ENCODE peak calls at places on chromosomes 1 and 21, in five cellular contexts. One of them, this sample, is unnamed.

GRCh38 chr1:215891673-215892072 is 324.6 kb downstream of the KCTD3 start:
- DNase-seq in colonic mucosa: no peak
- DNase-seq in hepatocyte: no peak
- DNase-seq in heart right ventricle: no peak
- DNase-seq in PC-3: no peak
- DNase-seq in this sample: no peak

GRCh38 chr1:241627453-241628329 is 12.5 kb downstream of the CHML start:
- DNase-seq in colonic mucosa: peak; percentile 56
- DNase-seq in hepatocyte: peak; percentile 67
- DNase-seq in heart right ventricle: no peak
- DNase-seq in PC-3: peak; percentile 97
- DNase-seq in this sample: no peak

GRCh38 chr1:30743584-30744059 is 14.0 kb downstream of the LAPTM5 start:
- DNase-seq in colonic mucosa: no peak
- DNase-seq in hepatocyte: no peak
- DNase-seq in heart right ventricle: no peak
- DNase-seq in PC-3: no peak
- DNase-seq in this sample: no peak

GRCh38 chr21:45383615-45384201 is 21.3 kb upstream of the COL18A1 start:
- DNase-seq in colonic mucosa: no peak
- DNase-seq in hepatocyte: no peak
- DNase-seq in heart right ventricle: no peak
- DNase-seq in PC-3: no peak
- DNase-seq in this sample: peak; percentile 76

GRCh38 chr1:44894591-44894990 is 51.5 kb upstream of the PTCH2 start:
- DNase-seq in colonic mucosa: no peak
- DNase-seq in hepatocyte: no peak
- DNase-seq in heart right ventricle: no peak
- DNase-seq in PC-3: peak; percentile 63
- DNase-seq in this sample: no peak

GRCh38 chr1:42996384-42996991 is 37.8 kb upstream of the SLC2A1 start:
- DNase-seq in colonic mucosa: no peak
- DNase-seq in hepatocyte: no peak
- DNase-seq in heart right ventricle: no peak
- DNase-seq in PC-3: no peak
- DNase-seq in this sample: no peak

GRCh38 chr1:161792740-161793139 is 26.6 kb downstream of the ATF6 start:
- DNase-seq in colonic mucosa: no peak
- DNase-seq in hepatocyte: peak; percentile 62
- DNase-seq in heart right ventricle: peak; percentile 11
- DNase-seq in PC-3: peak; percentile 95
- DNase-seq in this sample: no peak

GRCh38 chr1:110765640-110766335 is 91.0 kb upstream of the KCNA3 start:
- DNase-seq in colonic mucosa: peak; percentile 20
- DNase-seq in hepatocyte: peak; percentile 65
- DNase-seq in heart right ventricle: peak; percentile 42
- DNase-seq in PC-3: peak; percentile 56
- DNase-seq in this sample: no peak

GRCh38 chr1:52404116-52404974 is at the start of the genes ORC1 and PRPF38A:
- DNase-seq in colonic mucosa: peak; percentile 98
- DNase-seq in hepatocyte: peak; percentile 100
- DNase-seq in heart right ventricle: peak; percentile 98
- DNase-seq in PC-3: peak; percentile 97
- DNase-seq in this sample: peak; percentile 97
- TF ChIP-seq CTCF in colonic mucosa: peak; percentile 31
- TF ChIP-seq CTCF in hepatocyte: peak; percentile 55
- TF ChIP-seq CTCF in heart right ventricle: no peak
- TF ChIP-seq CTCF in PC-3: peak; percentile 57
- TF ChIP-seq CTCF in this sample: peak; percentile 34

GRCh38 chr1:4689941-4690635 is 35.7 kb downstream of the AJAP1 start:
- DNase-seq in colonic mucosa: no peak
- DNase-seq in hepatocyte: no peak
- DNase-seq in heart right ventricle: no peak
- DNase-seq in PC-3: no peak
- DNase-seq in this sample: no peak
- H3K27ac ChIP-seq in colonic mucosa: no peak overlapping the region
- H3K27ac ChIP-seq in hepatocyte: no peak overlapping the region
- H3K27ac ChIP-seq in heart right ventricle: no peak overlapping the region
- H3K27ac ChIP-seq in PC-3: no peak overlapping the region
- H3K27ac ChIP-seq in this sample: no peak overlapping the region

DNA sequence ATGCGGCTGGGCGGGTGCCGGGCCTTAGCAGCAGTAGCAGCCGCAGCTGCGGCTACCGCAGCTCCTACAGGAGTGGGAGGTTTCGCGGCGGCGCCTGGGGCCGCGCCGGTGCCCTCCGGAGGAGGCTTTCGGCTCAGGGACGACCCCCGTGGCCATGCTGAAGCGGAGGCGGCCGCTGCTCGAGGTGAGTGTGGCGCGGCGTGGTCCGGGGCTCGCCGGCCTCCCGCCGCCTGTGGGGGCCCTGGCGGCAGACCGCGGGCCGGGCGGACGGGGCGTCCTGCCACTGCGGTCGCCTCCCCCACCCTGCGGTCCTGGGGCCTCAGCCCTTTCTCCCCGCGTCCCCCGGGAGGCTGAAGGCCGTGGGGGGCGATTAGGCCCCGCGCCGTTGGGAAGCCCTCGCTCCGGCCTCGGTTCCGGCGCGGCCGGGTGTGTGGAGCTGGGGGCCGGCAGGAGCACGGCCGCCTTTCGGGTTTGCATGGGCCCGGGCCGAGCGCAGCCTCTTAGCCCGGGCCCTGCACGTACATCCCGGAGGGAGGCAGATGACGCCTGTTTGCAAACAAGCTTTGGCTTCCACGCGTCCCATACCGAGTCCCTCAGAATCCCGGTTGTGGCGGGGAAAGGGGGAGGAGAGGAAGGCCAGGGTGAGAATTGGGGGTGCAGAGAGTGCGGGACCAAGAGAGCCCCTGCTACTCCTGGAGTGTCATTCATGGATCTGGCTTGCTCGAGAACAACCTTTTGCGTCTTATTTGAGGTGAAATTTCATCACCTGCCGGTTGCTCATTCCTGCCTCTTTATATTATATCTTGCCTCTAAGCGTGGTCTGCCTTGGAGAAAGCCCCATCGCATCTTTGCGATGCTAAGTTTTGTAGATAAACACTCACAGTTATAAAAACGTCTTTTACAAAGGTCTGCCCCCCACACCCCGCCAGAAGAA is 598 bp downstream of the ZFYVE9 start:
- DNase-seq in colonic mucosa: peak; percentile 46
- DNase-seq in hepatocyte: peak; percentile 64
- DNase-seq in heart right ventricle: peak; percentile 41
- DNase-seq in PC-3: peak; percentile 56
- DNase-seq in this sample: peak; percentile 83
- TF ChIP-seq CTCF in colonic mucosa: no peak
- TF ChIP-seq CTCF in hepatocyte: no peak
- TF ChIP-seq CTCF in heart right ventricle: no peak
- TF ChIP-seq CTCF in PC-3: peak; percentile 1
- TF ChIP-seq CTCF in this sample: no peak

GRCh38 chr1:8020032-8020431 is 6.1 kb downstream of the ERRFI1 start:
- DNase-seq in colonic mucosa: peak; percentile 52
- DNase-seq in hepatocyte: peak; percentile 71
- DNase-seq in heart right ventricle: no peak
- DNase-seq in PC-3: peak; percentile 92
- DNase-seq in this sample: no peak
- H3K27ac ChIP-seq in colonic mucosa: no peak overlapping the region
- H3K27ac ChIP-seq in hepatocyte: peak overlapping the region; percentile 57
- H3K27ac ChIP-seq in heart right ventricle: no peak overlapping the region
- H3K27ac ChIP-seq in PC-3: peak overlapping the region; percentile 38
- H3K27ac ChIP-seq in this sample: peak overlapping the region; percentile 20

GRCh38 chr1:118826669-118827068 is 161.5 kb downstream of the TBX15 start:
- DNase-seq in colonic mucosa: no peak
- DNase-seq in hepatocyte: no peak
- DNase-seq in heart right ventricle: no peak
- DNase-seq in PC-3: peak; percentile 68
- DNase-seq in this sample: no peak
- TF ChIP-seq CTCF in colonic mucosa: no peak
- TF ChIP-seq CTCF in hepatocyte: no peak
- TF ChIP-seq CTCF in heart right ventricle: no peak
- TF ChIP-seq CTCF in PC-3: peak; percentile 56
- TF ChIP-seq CTCF in this sample: no peak

DNA sequence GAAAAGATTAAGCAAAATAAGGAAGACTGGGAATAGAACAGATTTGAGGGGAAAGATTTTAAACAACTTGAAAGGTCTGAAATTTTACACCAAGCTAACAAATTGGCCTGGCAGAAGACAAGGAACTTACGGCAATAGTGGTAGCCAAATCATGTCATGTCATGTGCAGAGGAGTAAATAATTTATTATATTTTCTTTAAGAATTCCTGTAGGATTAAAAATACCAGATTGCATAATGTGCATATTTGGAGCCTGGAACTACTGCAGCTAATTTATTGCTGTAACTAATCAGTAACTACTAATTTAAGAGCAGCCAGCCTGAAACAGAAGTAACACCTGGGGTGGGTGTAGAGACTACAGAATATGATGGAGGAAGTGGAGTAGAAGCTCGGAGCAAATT is 334.3 kb downstream of the TGFB2 start:
- DNase-seq in colonic mucosa: no peak
- DNase-seq in hepatocyte: no peak
- DNase-seq in heart right ventricle: no peak
- DNase-seq in PC-3: no peak
- DNase-seq in this sample: no peak
- H3K27ac ChIP-seq in colonic mucosa: no peak overlapping the region
- H3K27ac ChIP-seq in hepatocyte: no peak overlapping the region
- H3K27ac ChIP-seq in heart right ventricle: no peak overlapping the region
- H3K27ac ChIP-seq in PC-3: no peak overlapping the region
- H3K27ac ChIP-seq in this sample: no peak overlapping the region

DNA sequence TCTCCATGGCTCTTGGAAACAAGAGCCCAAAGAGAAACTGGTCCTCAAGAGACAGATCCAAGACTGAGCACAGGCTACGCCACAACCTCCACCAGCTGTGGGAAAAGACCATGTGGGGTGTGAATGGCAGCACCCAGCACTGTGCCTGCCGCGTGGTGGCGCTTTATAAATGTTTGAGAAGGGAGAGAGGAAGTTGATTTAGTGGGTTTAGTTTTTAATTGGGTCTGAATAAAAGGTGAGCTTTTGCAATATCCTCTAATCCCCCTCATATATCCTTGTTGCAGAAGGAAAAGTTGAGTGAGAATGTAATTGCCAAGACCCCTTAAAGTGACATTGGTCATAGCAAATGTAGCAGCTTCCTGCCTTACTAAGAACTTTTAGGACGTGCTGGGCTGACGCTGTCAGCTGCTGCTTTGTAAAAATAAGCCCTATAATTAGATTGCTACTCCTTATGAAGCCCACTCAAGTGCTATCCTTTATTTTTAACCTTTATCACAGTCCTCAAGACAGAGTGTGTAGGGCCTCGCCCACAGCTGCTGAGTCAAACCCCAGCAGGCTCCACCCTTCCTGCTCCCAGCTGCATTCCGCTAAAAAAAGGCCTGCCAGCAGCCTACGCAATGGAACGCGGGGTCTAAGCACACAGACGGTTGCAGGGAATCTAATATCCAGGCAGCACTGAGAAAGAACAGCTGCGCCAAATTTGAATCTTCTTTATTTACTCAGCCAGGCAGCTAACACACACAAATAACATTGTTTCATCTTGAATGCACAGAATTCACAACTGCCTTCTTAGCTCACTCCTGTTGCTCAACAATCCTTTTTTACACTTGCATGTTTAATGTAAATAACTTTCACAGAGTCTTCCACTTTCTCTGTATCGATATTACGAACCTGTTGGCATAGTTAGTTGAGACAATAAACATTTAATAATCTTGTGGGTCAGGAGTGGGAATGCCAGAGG is 47.3 kb upstream of the PRDX6 start:
- DNase-seq in colonic mucosa: peak; percentile 87
- DNase-seq in hepatocyte: peak; percentile 91
- DNase-seq in heart right ventricle: peak; percentile 91
- DNase-seq in PC-3: peak; percentile 100
- DNase-seq in this sample: peak; percentile 89
- TF ChIP-seq CTCF in colonic mucosa: peak; percentile 62
- TF ChIP-seq CTCF in hepatocyte: peak; percentile 61
- TF ChIP-seq CTCF in heart right ventricle: peak; percentile 56
- TF ChIP-seq CTCF in PC-3: peak; percentile 96
- TF ChIP-seq CTCF in this sample: no peak

DNA sequence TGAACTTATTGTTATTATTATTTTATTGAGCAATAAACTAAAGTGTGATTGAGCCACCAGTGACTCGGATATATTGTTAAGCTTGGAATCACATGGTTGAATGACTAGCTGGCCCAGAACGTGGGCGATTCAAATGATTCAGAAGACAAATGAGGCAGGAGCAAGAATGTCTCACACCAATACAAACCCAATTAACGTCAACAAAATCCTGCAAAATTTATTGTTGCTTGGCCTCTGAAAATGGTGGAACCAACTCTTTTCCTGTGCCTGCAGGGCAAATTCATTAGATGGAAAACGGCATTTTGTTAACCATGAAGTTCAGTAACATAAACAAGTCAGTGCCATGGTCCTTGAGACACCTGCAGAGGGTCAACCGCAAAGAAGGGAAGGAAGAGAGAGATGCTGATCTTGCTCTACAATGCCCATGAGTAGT is 482.0 kb downstream of the SETD4 start:
- DNase-seq in colonic mucosa: no peak
- DNase-seq in hepatocyte: no peak
- DNase-seq in heart right ventricle: no peak
- DNase-seq in PC-3: no peak
- DNase-seq in this sample: no peak
- H3K27ac ChIP-seq in colonic mucosa: no peak overlapping the region
- H3K27ac ChIP-seq in hepatocyte: no peak overlapping the region
- H3K27ac ChIP-seq in heart right ventricle: no peak overlapping the region
- H3K27ac ChIP-seq in PC-3: no peak overlapping the region
- H3K27ac ChIP-seq in this sample: no peak overlapping the region

This sample was measured in left lung.